ENCODE peak calls at places on chromosomes 11 and 22, in nine cellular contexts. K is NCI-H1105 treated with DMSO at 0.1 percent for 48 hours; G is stimulated activated CD4-positive, alpha-beta T cell treated with anti-CD3 and anti-CD28 coated beads, Interleukin-12 subunit alpha, Interleukin-12 subunit beta, amount 100 ng/mL, for 4 hours; O is epithelial cell of esophagus; R is fibroblast of gingiva; Y is activated CD8-positive, alpha-beta memory T cell treated with anti-CD3 and anti-CD28 coated beads, Interleukin-2, amount 50 U/mL, for 48 hours; A is HCT116; T is right lobe of liver; C is NCI-H460. Q is an unnamed sample.

GRCh38 chr11:16613401-16614381 is 124.8 kb upstream of the C11orf58 start:
- DNase-seq in K (peak; percentile 97), G (peak; percentile 62), O (peak; percentile 85), R (peak; percentile 69), Y (peak; percentile 82), A (peak; percentile 61), T (peak; percentile 87), C (peak; percentile 82), Q (peak; percentile 93)

GRCh38 chr11:73203322-73203721 is 14.8 kb upstream of the P2RY2 start:
- DNase-seq in K (no peak), G (no peak), O (no peak), R (no peak), Y (no peak), A (no peak), T (no peak), C (no peak), Q (no peak)

GRCh38 chr11:119885067-119885466 is 156.1 kb upstream of the NECTIN1 start:
- DNase-seq in K (no peak), G (no peak), O (no peak), R (no peak), Y (no peak), A (no peak), T (no peak), C (no peak), Q (no peak)

GRCh38 chr22:40221055-40221414 is 43.3 kb downstream of the TNRC6B start:
- DNase-seq in K (no peak), G (no peak), O (no peak), R (no peak), Y (no peak), A (no peak), T (no peak), C (no peak), Q (no peak)

GRCh38 chr11:72223615-72224586 is 666 bp upstream of the INPPL1 start:
- DNase-seq in K (peak; percentile 46), G (peak; percentile 56), O (no peak), R (peak; percentile 63), Y (peak; percentile 83), A (peak; percentile 8), T (peak; percentile 79), C (peak; percentile 38), Q (peak; percentile 89)

GRCh38 chr11:61325649-61326414 is 7.1 kb downstream of the DDB1 start:
- DNase-seq in K (peak; percentile 90), G (no peak), O (peak; percentile 88), R (no peak), Y (no peak), A (no peak), T (no peak), C (no peak), Q (no peak)

GRCh38 chr11:19075636-19076035 is 15.1 kb upstream of the MRGPRX2 start:
- DNase-seq in K (no peak), G (no peak), O (no peak), R (no peak), Y (no peak), A (no peak), T (no peak), C (no peak), Q (no peak)

GRCh38 chr11:114253771-114254170 is 42.4 kb upstream of the NNMT start:
- DNase-seq in K (no peak), G (no peak), O (no peak), R (no peak), Y (no peak), A (no peak), T (no peak), C (no peak), Q (no peak)

GRCh38 chr11:67351275-67352005 is 1.9 kb downstream of the POLD4 start:
- DNase-seq in K (peak; percentile 64), G (peak; percentile 63), O (peak; percentile 90), R (peak; percentile 69), Y (peak; percentile 80), A (peak; percentile 62), T (peak; percentile 43), C (peak; percentile 57), Q (peak; percentile 75)

GRCh38 chr22:41226728-41227655 is 13.7 kb downstream of the CHADL start:
- DNase-seq in K (no peak), G (no peak), O (no peak), R (no peak), Y (no peak), A (no peak), T (no peak), C (no peak), Q (peak; percentile 53)

GRCh38 chr22:42228480-42228879 is 42.0 kb downstream of the TCF20 start:
- DNase-seq in K (no peak), G (no peak), O (no peak), R (no peak), Y (no peak), A (no peak), T (no peak), C (no peak), Q (no peak)

GRCh38 chr11:11660351-11660750 is 38.5 kb upstream of the GALNT18 start:
- DNase-seq in K (no peak), G (no peak), O (no peak), R (no peak), Y (no peak), A (no peak), T (no peak), C (no peak), Q (no peak)

GRCh38 chr11:98793276-98793675 is 227.5 kb upstream of the CNTN5 start:
- DNase-seq in K (no peak), G (no peak), O (no peak), R (no peak), Y (no peak), A (no peak), T (no peak), C (no peak), Q (no peak)

GRCh38 chr22:17869285-17870096 is 95.2 kb upstream of the BID start:
- DNase-seq in K (no peak), G (no peak), O (no peak), R (no peak), Y (no peak), A (no peak), T (no peak), C (no peak), Q (peak; percentile 9)

GRCh38 chr11:7457211-7457610 is 28.1 kb upstream of the OLFML1 start:
- DNase-seq in K (peak; percentile 12), G (no peak), O (peak; percentile 68), R (peak; percentile 49), Y (no peak), A (no peak), T (no peak), C (no peak), Q (no peak)

GRCh38 chr22:29734429-29734828 is 14.6 kb downstream of the CABP7 start:
- DNase-seq in K (no peak), G (no peak), O (no peak), R (no peak), Y (no peak), A (no peak), T (no peak), C (no peak), Q (no peak)

GRCh38 chr11:123549901-123550619 is 104.4 kb downstream of the SCN3B start:
- DNase-seq in K (no peak), G (no peak), O (peak; percentile 13), R (no peak), Y (no peak), A (no peak), T (no peak), C (no peak), Q (no peak)

GRCh38 chr11:69640260-69640994 is 529 bp upstream of the CCND1 start:
- DNase-seq in K (no peak), G (no peak), O (peak; percentile 46), R (peak; percentile 14), Y (peak; percentile 58), A (no peak), T (peak; percentile 55), C (no peak), Q (peak; percentile 59)

GRCh38 chr11:115471367-115471766 is 32.8 kb downstream of the CADM1 start:
- DNase-seq in K (no peak), G (no peak), O (no peak), R (no peak), Y (no peak), A (no peak), T (peak; percentile 64), C (no peak), Q (no peak)